ENCODE peak calls at places on chromosome 13, in seven cellular contexts. T, N, G, W, A, Y and B are unnamed samples.

GRCh38 chr13:60811581-60811980 is 414.6 kb downstream of the TDRD3 start:
- DNase-seq in T (no peak), N (no peak), G (no peak), W (no peak), A (no peak), Y (no peak), B (no peak)

GRCh38 chr13:46086985-46087384 is 17.8 kb downstream of the CPB2 start:
- DNase-seq in T (no peak), N (no peak), G (no peak), W (no peak), A (no peak), Y (no peak), B (no peak)

GRCh38 chr13:92510416-92510815 is 716.2 kb upstream of the GPC6 start:
- DNase-seq in T (no peak), N (no peak), G (peak), W (no peak), A (no peak), Y (no peak), B (no peak)

GRCh38 chr13:67880916-67881315 is 650.8 kb upstream of the PCDH9 start:
- DNase-seq in T (no peak), N (no peak), G (no peak), W (no peak), A (no peak), Y (no peak), B (no peak)

GRCh38 chr13:25462301-25463125 is 90.7 kb downstream of the ATP8A2 start:
- DNase-seq in T (no peak), N (no peak), G (no peak), W (no peak), A (no peak), Y (no peak), B (no peak)

GRCh38 chr13:47085346-47085745 is 188.5 kb upstream of the HTR2A start:
- DNase-seq in T (no peak), N (no peak), G (peak), W (no peak), A (no peak), Y (no peak), B (no peak)

GRCh38 chr13:37602743-37603381 is 4.3 kb upstream of the POSTN start:
- DNase-seq in T (no peak), N (no peak), G (peak), W (no peak), A (no peak), Y (no peak), B (no peak)

GRCh38 chr13:101258071-101258470 is 158.2 kb downstream of the NALCN start:
- DNase-seq in T (no peak), N (no peak), G (peak), W (no peak), A (no peak), Y (no peak), B (no peak)

GRCh38 chr13:38369058-38369457 is 19.4 kb downstream of the UFM1 start:
- DNase-seq in T (no peak), N (no peak), G (no peak), W (no peak), A (no peak), Y (no peak), B (no peak)

GRCh38 chr13:101415358-101416174 is 742 bp downstream of the NALCN start:
- DNase-seq in T (no peak), N (peak), G (no peak), W (no peak), A (no peak), Y (no peak), B (peak)

DNA sequence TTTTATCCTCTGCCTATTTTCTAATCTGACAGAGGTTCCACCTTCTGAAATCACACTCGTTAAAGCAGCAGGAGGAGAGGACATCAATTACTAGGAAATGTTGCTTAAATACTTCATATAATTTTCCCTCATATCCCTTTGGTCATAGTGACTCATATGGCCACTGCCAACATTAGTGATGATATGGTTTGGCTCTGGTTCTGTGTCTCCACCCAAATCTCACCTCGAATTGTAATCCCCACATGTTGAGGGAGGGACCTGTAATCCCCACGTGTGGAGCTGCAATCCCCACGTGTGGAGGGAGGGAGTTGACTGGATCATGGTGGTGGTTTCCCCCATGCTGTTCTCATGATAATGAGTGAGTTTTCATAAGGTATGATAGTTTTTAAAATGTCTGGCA is 618.4 kb upstream of the SLITRK5 start:
- DNase-seq in T (no peak), N (no peak), G (peak), W (no peak), A (no peak), Y (no peak), B (no peak)
- H3K4me3 ChIP-seq in T (no peak), N (no peak), G (no peak), W (no peak), A (no peak), Y (no peak), B (no peak)

GRCh38 chr13:51048166-51048461 is 63.0 kb downstream of the C13orf42 start:
- DNase-seq in T (no peak), N (no peak), G (no peak), W (no peak), A (no peak), Y (no peak), B (no peak)

GRCh38 chr13:51045450-51045849 is 65.6 kb downstream of the C13orf42 start:
- DNase-seq in T (no peak), N (no peak), G (no peak), W (no peak), A (no peak), Y (no peak), B (no peak)

GRCh38 chr13:51044023-51044665 is 66.9 kb downstream of the C13orf42 start:
- DNase-seq in T (no peak), N (no peak), G (no peak), W (no peak), A (no peak), Y (no peak), B (no peak)

GRCh38 chr13:51050021-51050886 is 60.8 kb downstream of the C13orf42 start:
- DNase-seq in T (no peak), N (no peak), G (peak), W (no peak), A (no peak), Y (no peak), B (no peak)

GRCh38 chr13:51047434-51048165 is 63.5 kb downstream of the C13orf42 start:
- DNase-seq in T (no peak), N (no peak), G (no peak), W (no peak), A (no peak), Y (no peak), B (no peak)
- TF ChIP-seq CTCF in T (no peak), N (no peak), G (no peak), W (no peak), A (no peak), Y (no peak), B (no peak)

GRCh38 chr13:97460853-97461252 is 26.9 kb downstream of the RAP2A start:
- DNase-seq in T (no peak), N (no peak), G (no peak), W (no peak), A (no peak), Y (no peak), B (no peak)

GRCh38 chr13:97456047-97456446 is 22.1 kb downstream of the RAP2A start:
- DNase-seq in T (no peak), N (no peak), G (no peak), W (no peak), A (no peak), Y (no peak), B (no peak)

GRCh38 chr13:97454699-97455098 is 20.7 kb downstream of the RAP2A start:
- DNase-seq in T (no peak), N (no peak), G (no peak), W (no peak), A (no peak), Y (no peak), B (no peak)

GRCh38 chr13:97459215-97459772 is 25.3 kb downstream of the RAP2A start:
- DNase-seq in T (no peak), N (no peak), G (no peak), W (no peak), A (no peak), Y (no peak), B (no peak)

DNA sequence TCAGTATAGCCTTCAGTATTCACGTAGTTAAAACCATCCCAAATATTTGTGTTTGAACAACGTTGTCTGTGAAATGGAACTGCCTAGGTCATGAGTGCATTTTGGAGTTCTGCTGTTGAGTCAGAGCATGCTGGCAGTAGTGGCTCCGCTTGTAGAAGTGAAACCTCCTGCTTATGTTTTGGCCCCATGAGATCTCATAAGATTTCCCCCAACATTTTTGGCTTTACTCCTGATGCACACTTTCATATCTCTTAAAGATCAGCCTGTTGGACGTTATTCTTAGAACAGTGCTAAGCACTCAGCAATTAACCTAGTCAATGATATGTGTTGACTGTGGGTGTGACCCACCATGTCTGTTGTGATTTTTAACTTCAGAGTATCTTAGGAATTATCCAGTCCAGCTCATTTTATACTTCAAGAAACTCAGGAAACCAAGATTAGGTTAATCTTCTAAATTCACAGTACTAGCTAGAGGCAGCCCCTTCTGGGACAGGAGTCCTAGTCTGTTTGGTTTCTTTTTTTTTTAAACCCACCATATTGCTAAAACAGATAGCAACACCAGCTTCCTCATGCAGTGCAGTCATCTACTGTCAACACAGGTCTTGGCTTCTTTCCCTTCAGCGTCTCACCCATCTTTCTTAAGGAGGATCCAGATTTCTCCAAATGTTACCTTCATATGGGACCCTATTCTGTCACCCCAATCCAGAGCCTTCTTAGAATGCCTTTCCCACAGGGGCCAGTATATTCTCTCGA is 26.2 kb downstream of the RAP2A start:
- DNase-seq in T (no peak), N (no peak), G (peak), W (no peak), A (no peak), Y (no peak), B (no peak)
- H3K4me3 ChIP-seq in T (no peak), N (no peak), G (no peak), W (no peak), A (peak), Y (no peak), B (no peak)

DNA sequence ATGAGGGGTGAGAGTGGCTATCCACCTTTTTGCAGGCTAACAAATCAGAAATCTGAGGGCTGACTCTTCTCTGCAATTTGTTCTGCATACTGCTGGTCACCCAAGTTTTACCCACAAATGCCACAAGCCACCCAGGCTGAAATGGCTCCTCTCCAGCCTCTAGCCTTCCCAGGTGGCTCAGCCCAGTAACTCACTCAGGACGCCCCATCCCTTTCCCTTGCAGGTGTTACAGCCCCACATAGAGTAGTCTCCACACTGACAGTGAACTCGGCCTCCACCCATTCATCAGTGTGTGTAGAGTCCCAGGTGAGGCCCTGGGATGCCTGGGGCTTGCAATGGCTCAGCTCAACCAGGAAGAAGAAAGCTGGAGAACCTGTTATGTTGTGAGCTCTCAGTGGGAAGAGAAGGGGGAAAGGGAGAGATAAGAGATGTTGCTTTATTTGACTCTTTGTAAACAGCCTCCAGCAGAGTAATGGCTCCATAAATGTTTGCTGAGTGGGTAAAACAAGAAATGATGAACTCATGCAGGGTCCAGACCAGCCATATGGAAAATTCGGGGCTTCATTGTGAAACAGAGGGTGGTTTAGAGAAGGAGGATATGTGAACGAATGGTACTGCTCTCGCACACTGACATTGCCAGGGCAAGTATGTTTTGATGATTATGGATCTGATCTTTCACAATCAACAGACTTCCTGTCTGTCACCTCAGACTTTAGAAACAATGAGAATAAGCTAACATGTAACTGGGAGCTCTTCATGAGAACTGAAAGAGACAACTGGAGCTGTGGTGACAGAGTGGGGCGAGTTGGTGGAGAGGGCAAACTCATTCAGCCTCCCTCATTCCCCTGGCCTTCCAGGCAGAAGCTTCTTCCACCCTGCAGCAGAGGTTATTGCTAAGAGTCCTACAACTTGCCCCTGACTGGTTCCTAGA is 74.2 kb upstream of the RFC3 start:
- DNase-seq in T (no peak), N (no peak), G (no peak), W (no peak), A (no peak), Y (no peak), B (no peak)
- TF ChIP-seq CTCF in T (no peak), N (no peak), G (no peak), W (no peak), A (no peak), Y (no peak), B (no peak)

GRCh38 chr13:113545931-113546516 is 38.5 kb upstream of the TFDP1 start:
- DNase-seq in T (no peak), N (no peak), G (no peak), W (peak), A (no peak), Y (peak), B (peak)
- H3K4me3 ChIP-seq in T (no peak), N (peak), G (no peak), W (no peak), A (peak), Y (no peak), B (no peak)

GRCh38 chr13:39729161-39729560 is 73.7 kb downstream of the COG6 start:
- DNase-seq in T (no peak), N (no peak), G (peak), W (no peak), A (no peak), Y (no peak), B (no peak)

GRCh38 chr13:39737047-39737446 is 81.6 kb downstream of the COG6 start:
- DNase-seq in T (no peak), N (no peak), G (no peak), W (no peak), A (no peak), Y (no peak), B (no peak)

DNA sequence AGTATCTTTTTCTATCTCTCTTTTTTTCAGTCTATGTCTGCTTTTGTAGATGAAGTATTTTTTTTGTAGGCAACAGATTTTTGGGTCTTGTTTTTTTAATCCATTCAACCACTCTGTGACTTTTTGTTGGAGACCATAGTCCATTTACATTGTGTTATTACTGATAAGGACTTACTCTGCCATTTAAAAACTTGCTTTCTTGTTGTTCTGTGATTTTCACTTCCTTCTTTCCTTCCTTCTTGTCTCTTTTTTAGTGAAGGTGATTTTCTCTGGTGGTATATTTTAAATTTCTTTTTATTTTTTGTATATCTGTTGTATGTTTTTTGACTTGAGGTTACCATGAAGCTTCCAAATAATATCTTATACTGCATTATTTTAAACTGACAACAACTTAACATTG is 79.5 kb downstream of the COG6 start:
- DNase-seq in T (no peak), N (no peak), G (no peak), W (no peak), A (no peak), Y (no peak), B (no peak)
- TF ChIP-seq CTCF in T (no peak), N (no peak), G (no peak), W (no peak), A (no peak), Y (no peak), B (no peak)

GRCh38 chr13:79966039-79966438 is 374.9 kb downstream of the SPRY2 start:
- DNase-seq in T (no peak), N (no peak), G (peak), W (no peak), A (no peak), Y (no peak), B (no peak)
- H3K4me3 ChIP-seq in T (no peak), N (no peak), G (no peak), W (no peak), A (no peak), Y (no peak), B (no peak)

GRCh38 chr13:105799155-105799554 is 736.3 kb downstream of the EFNB2 start:
- DNase-seq in T (no peak), N (no peak), G (no peak), W (no peak), A (no peak), Y (no peak), B (no peak)
- TF ChIP-seq CTCF in T (no peak), N (no peak), G (no peak), W (no peak), A (no peak), Y (no peak), B (no peak)

GRCh38 chr13:33205224-33205623 is 80.3 kb downstream of the STARD13 start:
- DNase-seq in T (no peak), N (no peak), G (no peak), W (no peak), A (no peak), Y (no peak), B (no peak)
- H3K4me3 ChIP-seq in T (no peak), N (peak), G (no peak), W (peak), A (peak), Y (peak), B (peak)

GRCh38 chr13:110322126-110322827 is 15.2 kb downstream of the COL4A2 start:
- DNase-seq in T (no peak), N (no peak), G (no peak), W (no peak), A (no peak), Y (no peak), B (no peak)

GRCh38 chr13:110322828-110323171 is 15.7 kb downstream of the COL4A2 start:
- DNase-seq in T (no peak), N (no peak), G (no peak), W (no peak), A (no peak), Y (no peak), B (no peak)

GRCh38 chr13:110323986-110324749 is 17.1 kb downstream of the COL4A2 start:
- DNase-seq in T (no peak), N (no peak), G (no peak), W (no peak), A (no peak), Y (no peak), B (no peak)

GRCh38 chr13:110320645-110321044 is 13.6 kb downstream of the COL4A2 start:
- DNase-seq in T (no peak), N (no peak), G (no peak), W (no peak), A (no peak), Y (no peak), B (no peak)

GRCh38 chr13:110323172-110323851 is 16.2 kb downstream of the COL4A2 start:
- DNase-seq in T (no peak), N (no peak), G (peak), W (no peak), A (no peak), Y (no peak), B (no peak)
- TF ChIP-seq CTCF in T (no peak), N (no peak), G (peak), W (no peak), A (no peak), Y (no peak), B (no peak)